ENCODE peak calls at places on chromosome 9, in seven cellular contexts. O is upper lobe of right lung, V is astrocyte, Y is ovary, U is colonic mucosa, I is osteoblast, G is H1. P is an unnamed sample.

GRCh38 chr9:91162311-91162710 is 199.4 kb downstream of the AUH start:
- DNase-seq in G (no peak), O (no peak), I (peak; percentile 95), V (peak; percentile 26), Y (no peak), U (no peak), P (no peak)

GRCh38 chr9:79615038-79615437 is 43.3 kb downstream of the TLE4 start:
- DNase-seq in O (no peak), I (no peak), Y (no peak), V (no peak), G (no peak), U (no peak), P (no peak)

GRCh38 chr9:100290714-100291113 is 62.0 kb downstream of the TEX10 start:
- DNase-seq in U (no peak), O (no peak), G (no peak), V (no peak), Y (no peak), I (no peak), P (no peak)

GRCh38 chr9:18429065-18429464 is 44.9 kb upstream of the ADAMTSL1 start:
- DNase-seq in U (no peak), O (no peak), I (no peak), G (no peak), V (peak; percentile 27), Y (no peak), P (peak; percentile 76)

GRCh38 chr9:86434039-86434726 is 80.0 kb upstream of the TUT7 start:
- DNase-seq in V (peak; percentile 88), O (no peak), U (no peak), G (no peak), I (peak; percentile 76), Y (peak; percentile 81), P (peak; percentile 57)

GRCh38 chr9:18233776-18234445 is 240.0 kb upstream of the ADAMTSL1 start:
- DNase-seq in O (no peak), I (no peak), V (no peak), G (no peak), U (no peak), Y (no peak), P (no peak)

GRCh38 chr9:20220286-20220685 is 402.0 kb downstream of the MLLT3 start:
- DNase-seq in I (no peak), Y (no peak), V (no peak), G (no peak), O (no peak), U (no peak), P (no peak)

GRCh38 chr9:74803366-74804017 is 84.2 kb downstream of the TRPM6 start:
- DNase-seq in G (no peak), U (peak; percentile 33), O (no peak), I (no peak), Y (no peak), V (no peak), P (no peak)

GRCh38 chr9:25742241-25742640 is 64.0 kb upstream of the TUSC1 start:
- DNase-seq in G (no peak), O (no peak), I (no peak), Y (no peak), U (no peak), V (no peak), P (no peak)

DNA sequence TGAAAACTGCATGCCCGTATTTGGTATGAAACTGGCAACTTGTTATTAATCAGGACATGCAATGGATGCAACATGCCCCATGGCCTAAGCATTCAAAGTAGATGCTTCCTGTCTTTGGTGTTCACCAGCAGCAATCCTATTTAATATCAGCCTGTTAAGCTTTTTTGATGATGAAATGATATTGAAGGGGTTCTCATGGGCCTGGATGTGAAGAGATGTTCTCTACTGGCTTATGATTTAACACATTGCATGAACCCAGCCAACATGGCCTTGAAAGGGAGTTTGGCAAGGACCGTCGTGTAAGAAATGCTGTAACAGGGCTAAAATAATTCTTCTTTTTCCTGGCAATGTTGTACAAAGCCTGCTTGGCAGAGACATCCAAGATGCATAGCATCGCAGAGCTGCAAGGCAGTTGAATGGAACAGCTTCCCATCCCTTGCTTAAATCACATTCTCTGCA is 111.2 kb downstream of the SMARCA2 start:
- DNase-seq in V (peak; percentile 27), G (no peak), I (no peak), U (peak; percentile 22), Y (peak; percentile 72), O (no peak), P (peak; percentile 77)
- H3K4me1 ChIP-seq in V (peaks cover 9% of the 10 kb centered on the region), G (no peaks in the 10 kb centered on the region), I (peaks cover 21% of the 10 kb centered on the region), U (no peaks in the 10 kb centered on the region), Y (peaks cover 27% of the 10 kb centered on the region), O (peaks cover 35% of the 10 kb centered on the region), P (peaks cover 6% of the 10 kb centered on the region)

GRCh38 chr9:14441976-14442651 is 128.2 kb upstream of the NFIB start:
- DNase-seq in V (no peak), U (no peak), O (no peak), Y (no peak), I (no peak), G (no peak), P (peak; percentile 20)
- TF ChIP-seq CTCF in V (peak; percentile 22), U (no peak), O (no peak), Y (no peak), I (peak; percentile 42), G (peak; percentile 73), P (peak; percentile 34)

DNA sequence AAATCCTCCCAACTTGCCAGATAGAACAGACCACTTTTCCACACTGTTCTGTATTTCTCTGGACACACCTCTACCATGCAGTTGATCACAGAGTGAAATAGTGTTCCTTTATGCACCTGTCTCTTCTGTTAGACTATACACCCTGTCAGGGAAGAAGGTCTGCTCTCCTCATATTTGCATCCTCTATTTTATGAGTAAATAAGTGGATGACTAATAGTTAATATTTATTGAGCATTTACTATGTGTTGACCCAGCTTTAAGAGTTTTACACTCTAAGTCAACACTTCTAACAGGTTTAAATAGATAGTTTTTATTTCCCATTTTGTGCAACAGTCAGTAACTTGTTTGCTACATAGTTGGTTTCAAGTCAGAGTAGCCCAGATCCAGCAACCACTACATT is 452.8 kb upstream of the MPDZ start:
- DNase-seq in I (no peak), G (no peak), U (no peak), Y (no peak), O (no peak), V (no peak), P (no peak)
- H3K9me3 ChIP-seq in I (no peaks in the 10 kb centered on the region), G (no peaks in the 10 kb centered on the region), U (no peaks in the 10 kb centered on the region), Y (no peaks in the 10 kb centered on the region), O (no peaks in the 10 kb centered on the region), V (no peaks in the 10 kb centered on the region), P (no peaks in the 10 kb centered on the region)

GRCh38 chr9:81190659-81191058 is 498.7 kb downstream of the TLE1 start:
- DNase-seq in V (peak; percentile 2), G (no peak), I (no peak), Y (no peak), U (no peak), O (no peak), P (no peak)
- H3K4me1 ChIP-seq in V (no peaks in the 10 kb centered on the region), G (no peaks in the 10 kb centered on the region), I (no peaks in the 10 kb centered on the region), Y (no peaks in the 10 kb centered on the region), U (no peaks in the 10 kb centered on the region), O (no peaks in the 10 kb centered on the region), P (no peaks in the 10 kb centered on the region)

DNA sequence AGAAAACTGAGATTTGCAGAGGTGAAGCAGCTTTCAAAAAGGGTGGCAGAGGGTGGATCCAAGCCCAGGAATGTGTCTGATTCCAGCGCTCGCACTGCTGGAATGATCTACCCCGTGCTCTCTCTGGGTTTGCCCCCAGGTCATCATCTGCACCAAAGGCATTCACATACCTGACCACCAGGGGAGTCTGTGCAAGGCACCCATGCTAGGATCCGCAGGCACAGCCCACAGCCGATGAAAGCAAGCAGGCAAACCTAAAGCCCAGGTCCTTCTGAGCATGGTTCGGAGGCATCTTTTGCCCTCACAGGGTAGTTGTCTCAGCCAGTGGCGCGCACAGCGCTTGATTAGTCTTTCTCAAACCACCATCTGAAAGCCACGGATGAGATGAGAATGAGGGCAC is 56.6 kb downstream of the TEK start:
- DNase-seq in O (no peak), I (no peak), Y (no peak), V (no peak), U (no peak), G (peak; percentile 17), P (no peak)
- TF ChIP-seq CTCF in O (no peak), I (no peak), Y (no peak), V (no peak), U (no peak), G (peak; percentile 28), P (no peak)

GRCh38 chr9:103902263-103902662 is 191.8 kb upstream of the SMC2 start:
- DNase-seq in I (no peak), O (no peak), Y (no peak), U (no peak), G (no peak), V (no peak), P (no peak)
- H3K9me3 ChIP-seq in I (no peaks in the 10 kb centered on the region), O (no peaks in the 10 kb centered on the region), Y (no peaks in the 10 kb centered on the region), U (no peaks in the 10 kb centered on the region), G (peaks cover 2% of the 10 kb centered on the region), V (no peaks in the 10 kb centered on the region), P (no peaks in the 10 kb centered on the region)

GRCh38 chr9:130128782-130129424 is 43.3 kb upstream of the NCS1 start:
- DNase-seq in O (peak; percentile 72), V (peak; percentile 99), I (peak; percentile 95), Y (peak; percentile 31), U (peak; percentile 30), G (no peak), P (peak; percentile 82)
- H3K4me1 ChIP-seq in O (peaks cover 15% of the 10 kb centered on the region), V (peaks cover 25% of the 10 kb centered on the region), I (peaks cover 19% of the 10 kb centered on the region), Y (no peaks in the 10 kb centered on the region), U (no peaks in the 10 kb centered on the region), G (peaks cover 3% of the 10 kb centered on the region), P (peaks cover 20% of the 10 kb centered on the region)

DNA sequence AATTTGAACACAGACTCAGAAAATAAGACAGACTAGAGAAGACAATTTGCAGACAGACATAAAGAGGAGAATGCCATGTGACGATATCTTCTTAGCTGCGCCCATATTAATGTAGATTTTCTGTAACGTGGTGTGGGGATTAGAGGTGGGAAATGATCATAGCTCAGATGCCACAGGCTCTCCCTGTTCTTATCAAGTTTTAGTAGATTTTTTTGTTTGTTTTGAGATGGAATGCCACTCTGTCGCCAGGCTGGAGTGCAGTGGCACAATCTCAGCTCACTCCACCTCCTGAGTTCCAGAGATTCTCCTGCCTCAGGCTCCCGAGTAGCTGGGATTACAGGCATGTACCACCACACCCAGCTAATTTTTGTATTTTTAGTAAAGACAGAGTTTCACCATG is 59.4 kb downstream of the VPS13A start:
- DNase-seq in O (no peak), U (no peak), I (no peak), Y (no peak), V (no peak), G (no peak), P (no peak)
- TF ChIP-seq CTCF in O (no peak), U (no peak), I (no peak), Y (no peak), V (no peak), G (no peak), P (no peak)

GRCh38 chr9:38768351-38768761 is 48.4 kb upstream of the FAM240B start:
- DNase-seq in Y (no peak), V (peak; percentile 5), G (no peak), U (no peak), I (peak; percentile 59), O (no peak), P (no peak)

GRCh38 chr9:38771593-38771992 is 51.7 kb upstream of the FAM240B start:
- DNase-seq in G (no peak), Y (no peak), U (no peak), I (no peak), O (no peak), V (no peak), P (no peak)
- H3K9me3 ChIP-seq in G (no peaks in the 10 kb centered on the region), Y (no peaks in the 10 kb centered on the region), U (no peaks in the 10 kb centered on the region), I (no peaks in the 10 kb centered on the region), O (no peaks in the 10 kb centered on the region), V (no peaks in the 10 kb centered on the region), P (no peaks in the 10 kb centered on the region)

DNA sequence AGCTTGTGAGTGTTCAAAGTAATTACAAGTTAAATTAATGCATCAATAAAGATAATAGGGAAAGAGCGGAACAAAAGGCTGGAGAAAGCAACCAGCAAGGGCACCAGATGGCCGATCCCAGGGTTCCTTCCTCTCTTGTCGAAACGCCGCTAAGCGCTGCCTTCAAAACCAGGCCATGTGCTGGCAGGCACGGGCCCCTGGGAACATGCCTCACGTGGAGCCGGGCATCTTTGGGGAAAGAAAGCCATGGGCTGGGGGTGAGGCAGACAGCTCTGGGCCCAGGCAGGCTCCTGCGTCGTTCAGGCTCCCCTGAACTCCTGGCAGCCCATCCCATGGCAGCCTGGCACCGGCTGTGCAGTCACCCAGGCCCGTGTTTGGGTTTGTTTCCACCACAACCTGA is 110.3 kb upstream of the SARDH start:
- DNase-seq in O (no peak), V (no peak), G (no peak), Y (no peak), I (no peak), U (no peak), P (no peak)
- H3K4me1 ChIP-seq in O (peaks cover 23% of the 10 kb centered on the region), V (peaks cover 11% of the 10 kb centered on the region), G (no peaks in the 10 kb centered on the region), Y (peaks cover 11% of the 10 kb centered on the region), I (peaks cover 12% of the 10 kb centered on the region), U (no peaks in the 10 kb centered on the region), P (peaks cover 10% of the 10 kb centered on the region)

P was measured in cardiac muscle cell.